ENCODE peak calls at places on chromosomes 7 and 10, in six cellular contexts. C is tibial artery, M is pancreas, L is uterus, E is PC-3, V is fibroblast of lung. B is an unnamed sample.

GRCh38 chr10:49558194-49558593 is 19.3 kb upstream of the ERCC6 start:
- DNase-seq in C (no peak), M (no peak), L (no peak), E (no peak), V (no peak), B (no peak)

GRCh38 chr10:122822973-122823690 is 22.5 kb downstream of the CUZD1 start:
- DNase-seq in C (no peak), M (peak; percentile 55), L (no peak), E (no peak), V (no peak), B (no peak)

GRCh38 chr10:52517017-52517416 is 202.9 kb downstream of the DKK1 start:
- DNase-seq in C (no peak), M (no peak), L (no peak), E (no peak), V (no peak), B (no peak)

GRCh38 chr10:60238408-60239100 is 151.1 kb downstream of the ANK3 start:
- DNase-seq in C (no peak), M (no peak), L (no peak), E (peak; percentile 89), V (peak; percentile 84), B (peak; percentile 15)

GRCh38 chr7:138745189-138745588 is 44.0 kb upstream of the SVOPL start:
- DNase-seq in C (no peak), M (no peak), L (no peak), E (no peak), V (no peak), B (no peak)

GRCh38 chr10:80487791-80488538 is 33.9 kb downstream of the TSPAN14 start:
- DNase-seq in C (no peak), M (no peak), L (no peak), E (no peak), V (no peak), B (no peak)

GRCh38 chr10:92839191-92840085 is 8.9 kb upstream of the EXOC6 start:
- DNase-seq in C (peak; percentile 33), M (peak; percentile 58), L (peak; percentile 24), E (no peak), V (peak; percentile 68), B (no peak)

GRCh38 chr10:62079885-62080559 is 178.5 kb downstream of the ARID5B start:
- DNase-seq in C (no peak), M (no peak), L (no peak), E (no peak), V (no peak), B (no peak)

GRCh38 chr10:34319197-34319846 is 495.8 kb downstream of the PARD3 start:
- DNase-seq in C (no peak), M (no peak), L (no peak), E (peak; percentile 100), V (peak; percentile 99), B (peak; percentile 93)

GRCh38 chr7:41956712-41957111 is 253.8 kb upstream of the INHBA start:
- DNase-seq in C (no peak), M (no peak), L (no peak), E (no peak), V (no peak), B (no peak)
- H3K27ac ChIP-seq in C (no peak overlapping the region), M (no peak overlapping the region), L (peak overlapping the region; percentile 40), E (no peak overlapping the region), V (no peak overlapping the region), B (no peak overlapping the region)

GRCh38 chr7:50783304-50783703 is 608 bp upstream of the GRB10 start:
- DNase-seq in C (no peak), M (no peak), L (no peak), E (no peak), V (no peak), B (no peak)

GRCh38 chr7:50783801-50784507 is 1.3 kb upstream of the GRB10 start:
- DNase-seq in C (no peak), M (peak; percentile 16), L (no peak), E (no peak), V (peak; percentile 17), B (no peak)

GRCh38 chr7:50781371-50781770 is 1.3 kb downstream of the GRB10 start:
- DNase-seq in C (no peak), M (peak; percentile 72), L (no peak), E (no peak), V (no peak), B (no peak)

GRCh38 chr7:50781894-50782293 is 802 bp downstream of the GRB10 start:
- DNase-seq in C (no peak), M (no peak), L (no peak), E (no peak), V (no peak), B (no peak)

GRCh38 chr7:50782376-50783208 is at the start of gene GRB10:
- DNase-seq in C (no peak), M (peak; percentile 83), L (peak; percentile 43), E (peak; percentile 56), V (peak; percentile 36), B (no peak)
- TF ChIP-seq CTCF in C (no peak), M (no peak), L (peak; percentile 43), E (peak; percentile 26), V (no peak), B (peak; percentile 40)

GRCh38 chr10:117929321-117930067 is 117.2 kb downstream of the RAB11FIP2 start:
- DNase-seq in C (no peak), M (no peak), L (no peak), E (no peak), V (no peak), B (no peak)
- H3K4me1 ChIP-seq in C (no peaks in the 10 kb centered on the region), M (no peaks in the 10 kb centered on the region), L (no peaks in the 10 kb centered on the region), E (no peaks in the 10 kb centered on the region), V (no peaks in the 10 kb centered on the region), B (no peaks in the 10 kb centered on the region)

DNA sequence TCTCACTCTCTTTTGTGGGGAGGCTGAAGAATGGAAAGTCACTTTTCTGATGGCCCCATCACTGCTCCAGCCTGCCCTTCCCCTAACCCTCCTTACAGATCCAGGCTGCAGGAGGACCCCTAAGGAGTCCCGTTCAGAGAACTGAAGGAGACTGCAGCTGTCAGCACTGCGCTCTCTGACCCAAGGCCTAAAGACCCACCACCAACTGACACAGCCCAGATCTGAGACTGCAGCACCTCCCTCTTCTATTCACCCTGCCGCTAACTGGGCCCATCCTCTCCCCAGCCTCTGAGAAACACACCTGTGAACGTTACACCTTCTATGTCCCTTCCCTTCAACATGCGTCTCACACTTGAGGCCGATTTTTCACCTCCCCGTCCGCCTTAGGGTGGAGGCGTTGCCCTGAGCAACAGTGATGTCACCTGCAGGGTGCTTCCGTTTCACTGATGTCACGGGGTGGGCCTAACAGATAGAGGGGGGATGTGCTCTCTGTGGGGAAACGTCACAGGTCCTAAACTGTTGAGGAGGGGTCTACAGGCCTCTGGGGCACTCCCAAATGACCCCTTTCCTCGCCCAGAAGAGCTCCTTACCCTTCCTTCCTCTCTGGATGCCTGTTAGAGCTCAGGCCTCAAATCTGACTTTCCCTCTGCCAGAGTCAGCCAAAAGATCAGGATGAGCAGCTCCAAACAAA is 5.1 kb downstream of the ITPRIP start:
- DNase-seq in C (no peak), M (no peak), L (no peak), E (no peak), V (peak; percentile 27), B (no peak)
- H3K27ac ChIP-seq in C (peak overlapping the region; percentile 89), M (no peak overlapping the region), L (peak overlapping the region; percentile 97), E (peak overlapping the region; percentile 99), V (peak overlapping the region; percentile 47), B (no peak overlapping the region)

GRCh38 chr10:1368772-1369171 is 312.6 kb downstream of the WDR37 start:
- DNase-seq in C (no peak), M (no peak), L (no peak), E (peak; percentile 18), V (peak; percentile 8), B (no peak)
- TF ChIP-seq CTCF in C (peak; percentile 43), M (peak; percentile 40), L (no peak), E (no peak), V (no peak), B (peak; percentile 56)

GRCh38 chr7:31497501-31497900 is 16.4 kb upstream of the ITPRID1 start:
- DNase-seq in C (no peak), M (no peak), L (no peak), E (peak; percentile 9), V (no peak), B (no peak)

GRCh38 chr7:31495653-31496052 is 18.2 kb upstream of the ITPRID1 start:
- DNase-seq in C (no peak), M (no peak), L (no peak), E (no peak), V (no peak), B (no peak)

GRCh38 chr7:31500656-31501055 is 13.2 kb upstream of the ITPRID1 start:
- DNase-seq in C (no peak), M (no peak), L (no peak), E (no peak), V (no peak), B (no peak)
- H3K4me1 ChIP-seq in C (no peaks in the 10 kb centered on the region), M (no peaks in the 10 kb centered on the region), L (no peaks in the 10 kb centered on the region), E (no peaks in the 10 kb centered on the region), V (no peaks in the 10 kb centered on the region), B (peaks cover 4% of the 10 kb centered on the region)

B was measured in foreskin keratinocyte.